ENCODE peak calls at places on chromosomes 4 and X, in five cellular contexts. Q is adrenal gland, E is right lobe of liver, Y is MM.1S, T is keratinocyte. B is an unnamed sample.

GRCh38 chrX:63784902-63785692 is at the start of gene ARHGEF9:
- DNase-seq in Q (peak; percentile 37), E (no peak), Y (no peak), T (no peak), B (peak; percentile 13)

GRCh38 chr4:7654550-7655266 is 220.0 kb upstream of the PSAPL1 start:
- DNase-seq in Q (no peak), E (no peak), Y (no peak), T (no peak), B (no peak)

GRCh38 chrX:150966235-150966634 is 16.9 kb upstream of the HMGB3 start:
- DNase-seq in Q (no peak), E (peak; percentile 68), Y (no peak), T (no peak), B (no peak)

GRCh38 chrX:69203367-69204037 is 38.2 kb upstream of the PJA1 start:
- DNase-seq in Q (peak; percentile 66), E (no peak), Y (no peak), T (no peak), B (no peak)

GRCh38 chrX:68504237-68504636 is 5.4 kb downstream of the YIPF6 start:
- DNase-seq in Q (no peak), E (no peak), Y (no peak), T (no peak), B (no peak)

GRCh38 chr4:90127706-90128345 is 632 bp downstream of the CCSER1 start:
- DNase-seq in Q (no peak), E (no peak), Y (peak; percentile 44), T (no peak), B (peak; percentile 44)

GRCh38 chr4:54992266-54992665 is 133.1 kb downstream of the KDR start:
- DNase-seq in Q (no peak), E (no peak), Y (no peak), T (no peak), B (no peak)

GRCh38 chrX:19177710-19178109 is 55.4 kb upstream of the ADGRG2 start:
- DNase-seq in Q (no peak), E (no peak), Y (no peak), T (no peak), B (no peak)

GRCh38 chr4:142367326-142368188 is 478.5 kb downstream of the INPP4B start:
- DNase-seq in Q (no peak), E (no peak), Y (no peak), T (no peak), B (no peak)

GRCh38 chrX:108167211-108167872 is 75.8 kb downstream of the ATG4A start:
- DNase-seq in Q (peak; percentile 29), E (no peak), Y (no peak), T (no peak), B (no peak)

GRCh38 chr4:174702974-174703478 is 126.0 kb downstream of the GLRA3 start:
- DNase-seq in Q (no peak), E (no peak), Y (no peak), T (no peak), B (no peak)

GRCh38 chr4:168415911-168416310 is 64.4 kb downstream of the DDX60L start:
- DNase-seq in Q (no peak), E (no peak), Y (no peak), T (no peak), B (no peak)

GRCh38 chr4:168410681-168411080 is 69.6 kb downstream of the DDX60L start:
- DNase-seq in Q (no peak), E (no peak), Y (no peak), T (no peak), B (no peak)

GRCh38 chr4:168408620-168409019 is 71.7 kb downstream of the DDX60L start:
- DNase-seq in Q (peak; percentile 63), E (no peak), Y (no peak), T (no peak), B (peak; percentile 85)

GRCh38 chr4:168409089-168409801 is 71.0 kb downstream of the DDX60L start:
- DNase-seq in Q (no peak), E (no peak), Y (no peak), T (no peak), B (peak; percentile 44)

GRCh38 chr4:168411318-168412150 is 68.8 kb downstream of the DDX60L start:
- DNase-seq in Q (no peak), E (no peak), Y (no peak), T (no peak), B (no peak)
- H3K27me3 ChIP-seq in Q (no peaks in the 10 kb centered on the region), E (no peaks in the 10 kb centered on the region), Y (no peaks in the 10 kb centered on the region), T (no peaks in the 10 kb centered on the region), B (no peaks in the 10 kb centered on the region)

GRCh38 chrX:124023838-124024238 is 62.3 kb downstream of the STAG2 start:
- DNase-seq in Q (no peak), E (no peak), Y (no peak), T (no peak), B (no peak)

GRCh38 chrX:124015721-124016120 is 54.2 kb downstream of the STAG2 start:
- DNase-seq in Q (no peak), E (no peak), Y (no peak), T (no peak), B (no peak)

DNA sequence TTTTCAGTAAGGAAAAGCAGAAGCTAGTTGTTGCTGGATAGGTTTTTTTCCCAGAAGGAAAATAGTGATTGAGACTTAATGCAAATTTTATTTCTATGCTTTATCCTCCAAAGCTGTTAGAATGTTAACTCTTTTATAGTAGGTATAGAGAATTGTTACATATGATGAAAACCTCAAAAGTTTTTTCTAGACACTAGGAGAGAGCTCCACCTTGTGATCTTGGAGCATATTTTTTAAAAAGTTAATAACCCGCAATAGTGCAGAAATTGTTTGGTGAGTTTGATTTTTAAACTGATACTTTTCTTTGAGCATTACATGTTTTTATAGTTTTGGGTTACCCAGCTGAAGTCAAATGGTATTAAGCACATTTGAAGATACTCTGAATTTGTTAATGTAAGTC is 56.5 kb downstream of the STAG2 start:
- DNase-seq in Q (no peak), E (no peak), Y (no peak), T (no peak), B (no peak)
- TF ChIP-seq CTCF in Q (peak; percentile 27), E (no peak), Y (peak; percentile 7), T (no peak), B (peak; percentile 10)

GRCh38 chr4:37246891-37247290 is 2.3 kb downstream of the NWD2 start:
- DNase-seq in Q (no peak), E (no peak), Y (no peak), T (no peak), B (no peak)
- H3K27me3 ChIP-seq in Q (peaks cover 38% of the 10 kb centered on the region), E (peaks cover 5% of the 10 kb centered on the region), Y (no peaks in the 10 kb centered on the region), T (peaks cover 35% of the 10 kb centered on the region), B (peaks cover 43% of the 10 kb centered on the region)

GRCh38 chrX:25941559-25942250 is 196.4 kb upstream of the MAGEB18 start:
- DNase-seq in Q (no peak), E (no peak), Y (no peak), T (no peak), B (no peak)
- TF ChIP-seq CTCF in Q (no peak), E (no peak), Y (no peak), T (no peak), B (no peak)

DNA sequence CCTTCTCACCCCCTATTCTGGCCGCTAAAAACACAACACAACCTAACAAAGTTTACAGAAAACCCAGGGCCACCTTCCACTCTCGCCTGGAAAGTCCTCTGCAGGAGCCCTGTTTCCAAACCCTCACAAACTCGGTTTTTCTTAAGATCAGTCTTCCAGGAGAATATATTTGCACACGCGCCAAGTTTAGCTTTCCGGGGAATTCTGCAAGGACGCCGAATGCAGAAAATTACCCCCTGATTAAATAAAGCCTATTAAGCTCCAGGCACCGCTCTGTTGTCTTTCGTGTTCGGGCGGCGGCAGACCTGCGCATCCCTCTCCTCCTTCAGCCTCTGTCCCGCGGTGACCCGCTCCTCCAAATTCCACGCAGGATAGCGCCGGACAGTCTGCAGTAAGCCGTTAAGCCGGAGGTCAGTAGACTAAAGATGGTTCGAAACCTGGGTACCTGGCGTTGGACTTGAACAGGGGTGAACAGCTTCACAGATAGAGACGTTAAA is 5.0 kb downstream of the MSX1 start:
- DNase-seq in Q (no peak), E (no peak), Y (no peak), T (no peak), B (no peak)
- H3K27me3 ChIP-seq in Q (peaks cover 65% of the 10 kb centered on the region), E (peaks cover 78% of the 10 kb centered on the region), Y (peaks cover 42% of the 10 kb centered on the region), T (peaks cover 99% of the 10 kb centered on the region), B (peaks cover 99% of the 10 kb centered on the region)

GRCh38 chrX:13026877-13027652 is 17.4 kb downstream of the FAM9C start:
- DNase-seq in Q (no peak), E (no peak), Y (peak; percentile 11), T (no peak), B (no peak)
- TF ChIP-seq CTCF in Q (no peak), E (no peak), Y (no peak), T (no peak), B (no peak)